ENCODE peak calls at places on chromosomes 4 and X, in four cellular contexts. O is PC-3, C is Panc1, G is upper lobe of left lung. A is an unnamed sample. For H3K4me1, H3K9me3 and H3K27me3, the result is how much of the 10 kb centered on the place peaks cover.

GRCh38 chr4:8201341-8201781 is 2.3 kb downstream of the SH3TC1 start:
- DNase-seq in O (no peak), C (no peak), G (peak), A (no peak)

GRCh38 chr4:182869697-182870096 is 47.5 kb downstream of the DCTD start:
- DNase-seq in G (no peak), O (no peak), C (no peak), A (no peak)

GRCh38 chr4:105619193-105619931 is 66.9 kb downstream of the ARHGEF38 start:
- DNase-seq in O (peak), G (peak), C (no peak), A (no peak)

GRCh38 chr4:94680131-94680862 is 77.5 kb upstream of the BMPR1B start:
- DNase-seq in O (no peak), G (no peak), C (no peak), A (no peak)

GRCh38 chrX:85592980-85593379 is 213.5 kb upstream of the POF1B start:
- DNase-seq in G (no peak), C (no peak), O (no peak), A (no peak)

GRCh38 chrX:42704454-42704853 is 73.5 kb downstream of the PPP1R2C start:
- DNase-seq in C (no peak), G (no peak), O (no peak), A (no peak)

GRCh38 chr4:39054497-39054896 is 7.5 kb upstream of the KLHL5 start:
- DNase-seq in G (no peak), O (no peak), C (no peak), A (no peak)

GRCh38 chrX:133254666-133255065 is 36.5 kb upstream of the TFDP3 start:
- DNase-seq in G (no peak), O (peak), C (no peak), A (no peak)

GRCh38 chr4:147340547-147341225 is 140.2 kb upstream of the EDNRA start:
- DNase-seq in O (peak), C (no peak), G (no peak), A (no peak)

GRCh38 chrX:110421499-110422455 is 63.1 kb downstream of the RTL9 start:
- DNase-seq in C (no peak), G (no peak), O (no peak), A (no peak)

GRCh38 chr4:12179264-12179616 is 750.5 kb upstream of the HS3ST1 start:
- DNase-seq in G (no peak), O (no peak), C (no peak), A (no peak)

GRCh38 chr4:177737387-177737965 is 295.2 kb upstream of the AGA start:
- DNase-seq in G (no peak), O (peak), C (no peak), A (no peak)

GRCh38 chr4:14375816-14376215 is 626.5 kb upstream of the CPEB2 start:
- DNase-seq in G (no peak), O (peak), C (no peak), A (no peak)

GRCh38 chr4:173411106-173411703 is 12.3 kb upstream of the SCRG1 start:
- DNase-seq in C (no peak), O (peak), G (no peak), A (no peak)

GRCh38 chrX:9688833-9689232 is 76.8 kb downstream of the GPR143 start:
- DNase-seq in G (no peak), O (no peak), C (no peak), A (no peak)

GRCh38 chr4:142959156-142959555 is 113.1 kb upstream of the INPP4B start:
- DNase-seq in O (no peak), G (no peak), C (no peak), A (no peak)

GRCh38 chr4:20418865-20419451 is 167.3 kb downstream of the SLIT2 start:
- DNase-seq in G (no peak), C (no peak), O (peak), A (no peak)

GRCh38 chrX:40262641-40263560 is 165.1 kb upstream of the BCOR start:
- DNase-seq in G (no peak), C (no peak), O (peak), A (peak)
- H3K4me1 ChIP-seq in G (under half), C (under half), O (under half), A (under half)

GRCh38 chr4:118278473-118279274 is 74.1 kb downstream of the PRSS12 start:
- DNase-seq in O (peak), C (peak), G (peak), A (peak)

GRCh38 chr4:118281611-118282442 is 71.0 kb downstream of the PRSS12 start:
- DNase-seq in G (no peak), C (no peak), O (no peak), A (no peak)

GRCh38 chr4:118279328-118279727 is 73.5 kb downstream of the PRSS12 start:
- DNase-seq in O (no peak), G (no peak), C (no peak), A (no peak)

GRCh38 chr4:118279920-118280432 is 72.8 kb downstream of the PRSS12 start:
- DNase-seq in O (no peak), C (no peak), G (no peak), A (no peak)

DNA sequence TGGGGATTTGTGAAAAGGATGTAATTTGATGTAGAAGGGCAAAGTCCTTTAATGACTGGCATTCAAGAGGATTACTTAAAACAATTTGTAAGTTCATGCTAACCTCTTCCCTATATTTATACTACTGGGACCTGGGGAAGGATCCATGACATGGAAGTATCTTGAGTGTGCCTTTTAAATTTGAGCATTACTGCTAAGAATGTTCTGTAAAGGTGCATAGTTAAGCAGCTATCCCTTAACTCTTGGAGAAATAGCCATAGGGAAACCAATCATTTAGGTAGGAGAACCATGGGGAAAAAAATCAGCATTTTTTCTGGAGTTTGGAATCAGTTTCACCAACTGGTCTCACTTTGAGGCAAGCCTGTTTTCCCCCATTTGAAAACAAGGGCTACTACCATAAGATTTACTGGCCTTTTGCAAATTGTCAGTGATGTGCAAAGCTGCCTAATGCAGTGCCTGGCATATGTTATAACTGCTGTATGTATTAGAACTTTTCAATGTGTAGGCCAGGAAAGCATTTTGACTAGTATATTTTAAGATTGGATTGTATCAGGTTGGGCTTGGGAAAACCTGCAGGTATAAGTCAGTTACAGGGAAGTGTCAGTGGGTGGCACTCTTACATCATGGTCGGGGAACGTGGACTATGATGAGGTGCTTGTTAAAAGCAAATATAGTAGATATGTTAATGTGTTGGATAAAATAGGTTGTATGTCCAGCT is 72.1 kb downstream of the PRSS12 start:
- DNase-seq in C (peak), G (no peak), O (peak), A (no peak)
- H3K9me3 ChIP-seq in C (under half), G (under half), O (under half), A (under half)

GRCh38 chr4:148412460-148412859 is 29.8 kb downstream of the NR3C2 start:
- DNase-seq in O (no peak), G (no peak), C (no peak), A (no peak)

GRCh38 chr4:148415500-148415899 is 26.7 kb downstream of the NR3C2 start:
- DNase-seq in C (no peak), O (peak), G (no peak), A (no peak)
- H3K27me3 ChIP-seq in C (under half), O (under half), G (under half), A (under half)

GRCh38 chr4:165398570-165398969 is 19.8 kb downstream of the CPE start:
- DNase-seq in G (no peak), O (no peak), C (no peak), A (no peak)

GRCh38 chr4:165394275-165394674 is 15.5 kb downstream of the CPE start:
- DNase-seq in O (peak), G (no peak), C (no peak), A (no peak)

DNA sequence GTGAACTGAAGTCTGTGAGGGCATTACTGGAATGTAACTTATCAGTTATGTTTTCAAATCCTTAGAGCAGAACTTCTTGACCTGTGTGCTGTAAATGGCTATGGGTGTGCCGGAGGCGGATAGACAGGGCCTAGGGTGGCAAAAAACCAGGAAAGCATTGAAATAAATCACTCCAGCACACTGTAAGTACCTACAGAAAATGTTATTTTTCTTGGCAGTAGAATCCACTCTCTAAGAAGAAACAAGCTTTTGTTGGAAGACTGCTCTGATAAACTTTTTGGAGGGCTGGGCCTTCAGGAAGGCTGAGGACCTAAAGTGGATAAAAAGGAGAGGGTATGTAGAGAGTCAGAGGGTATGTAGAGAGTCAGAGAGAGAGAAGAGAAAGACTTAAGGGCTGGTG is 14.9 kb downstream of the CPE start:
- DNase-seq in C (no peak), O (no peak), G (no peak), A (no peak)
- H3K4me1 ChIP-seq in C (under half), O (under half), G (under half), A (under half)

GRCh38 chr4:23028875-23029274 is 336.1 kb downstream of the GBA3 start:
- DNase-seq in O (no peak), C (no peak), G (no peak), A (no peak)
- H3K9me3 ChIP-seq in O (under half), C (under half), G (under half), A (under half)

A was measured in ascending aorta.